ENCODE peak calls at places on chromosomes 3 and 15, in eight cellular contexts. Q, R, B, Y, E, Z, S and I are unnamed samples.

GRCh38 chr15:72851586-72851985 is 68.0 kb upstream of the ADPGK start:
- DNase-seq in Q (no peak), R (no peak), B (no peak), Y (no peak), E (no peak), Z (no peak), S (no peak), I (no peak)

GRCh38 chr15:79179108-79179561 is 88.6 kb upstream of the RASGRF1 start:
- DNase-seq in Q (peak; percentile 50), R (peak; percentile 65), B (no peak), Y (no peak), E (peak; percentile 36), Z (no peak), S (no peak), I (no peak)

GRCh38 chr3:55376753-55377347 is 110.3 kb downstream of the WNT5A start:
- DNase-seq in Q (no peak), R (no peak), B (no peak), Y (no peak), E (no peak), Z (no peak), S (no peak), I (no peak)

GRCh38 chr3:48130321-48130881 is 57.8 kb downstream of the CDC25A start:
- DNase-seq in Q (peak; percentile 11), R (no peak), B (no peak), Y (no peak), E (no peak), Z (peak; percentile 88), S (no peak), I (peak; percentile 72)

GRCh38 chr3:39573392-39573791 is 105.9 kb downstream of the MOBP start:
- DNase-seq in Q (no peak), R (no peak), B (no peak), Y (no peak), E (no peak), Z (no peak), S (no peak), I (no peak)

GRCh38 chr15:25883860-25884259 is 20.7 kb upstream of the ATP10A start:
- DNase-seq in Q (peak; percentile 99), R (no peak), B (no peak), Y (no peak), E (no peak), Z (no peak), S (no peak), I (peak; percentile 79)

GRCh38 chr3:106255870-106256248 is 387.0 kb upstream of the CBLB start:
- DNase-seq in Q (no peak), R (no peak), B (no peak), Y (no peak), E (no peak), Z (no peak), S (peak; percentile 45), I (no peak)

GRCh38 chr15:91853968-91854943 is 748 bp downstream of the SLCO3A1 start:
- DNase-seq in Q (no peak), R (peak; percentile 51), B (no peak), Y (peak; percentile 46), E (peak; percentile 77), Z (peak; percentile 60), S (no peak), I (no peak)

GRCh38 chr3:194930439-194931204 is 244.9 kb downstream of the FAM43A start:
- DNase-seq in Q (peak; percentile 70), R (no peak), B (no peak), Y (no peak), E (no peak), Z (peak; percentile 71), S (no peak), I (peak; percentile 13)

GRCh38 chr15:91522609-91523332 is 330.7 kb upstream of the SLCO3A1 start:
- DNase-seq in Q (peak; percentile 20), R (no peak), B (no peak), Y (no peak), E (no peak), Z (no peak), S (no peak), I (peak; percentile 41)

GRCh38 chr3:62496509-62496908 is 123.2 kb upstream of the FEZF2 start:
- DNase-seq in Q (no peak), R (no peak), B (no peak), Y (no peak), E (no peak), Z (peak; percentile 19), S (no peak), I (no peak)